ENCODE peak calls at places on chromosome 5, in seven cellular contexts. A, V, C, R, S, B and J are unnamed samples.

GRCh38 chr5:119058979-119059529 is 11.8 kb upstream of the DMXL1 start:
- DNase-seq in S (no peak), C (no peak), A (no peak), R (no peak), V (no peak), B (no peak), J (no peak)

GRCh38 chr5:8577792-8578191 is 708.8 kb downstream of the MTRR start:
- DNase-seq in A (peak), B (no peak), S (no peak), V (no peak), R (no peak), C (no peak), J (no peak)

GRCh38 chr5:81852277-81853004 is 101.5 kb upstream of the SSBP2 start:
- DNase-seq in S (peak), R (peak), A (peak), B (peak), C (no peak), V (no peak), J (peak)

GRCh38 chr5:89929834-89930233 is 479.7 kb downstream of the CETN3 start:
- DNase-seq in B (no peak), R (no peak), V (no peak), C (no peak), S (no peak), A (peak), J (no peak)

GRCh38 chr5:157351386-157352089 is 85.6 kb downstream of the CYFIP2 start:
- DNase-seq in B (no peak), C (no peak), V (no peak), A (no peak), S (no peak), R (no peak), J (no peak)

GRCh38 chr5:95730730-95731570 is at the start of gene RHOBTB3:
- DNase-seq in R (peak), S (peak), V (no peak), A (peak), B (peak), C (peak), J (peak)

GRCh38 chr5:84383816-84384603 is 670 bp downstream of the EDIL3 start:
- DNase-seq in A (peak), C (peak), R (peak), S (peak), V (no peak), B (peak), J (no peak)

GRCh38 chr5:31235381-31235780 is 41.9 kb downstream of the CDH6 start:
- DNase-seq in C (no peak), B (no peak), A (no peak), V (no peak), R (no peak), S (no peak), J (no peak)

GRCh38 chr5:66209794-66210193 is 65.7 kb downstream of the SREK1 start:
- DNase-seq in B (no peak), C (no peak), V (no peak), S (no peak), R (no peak), A (peak), J (no peak)

GRCh38 chr5:122390107-122390506 is 78.1 kb downstream of the SNCAIP start:
- DNase-seq in R (no peak), B (no peak), C (no peak), V (no peak), A (no peak), S (no peak), J (no peak)

GRCh38 chr5:90096415-90097081 is 313.0 kb downstream of the CETN3 start:
- DNase-seq in S (no peak), V (no peak), R (no peak), A (peak), C (no peak), B (no peak), J (no peak)

GRCh38 chr5:132998553-132998952 is 27.8 kb downstream of the ZCCHC10 start:
- DNase-seq in V (no peak), C (no peak), R (no peak), A (no peak), B (no peak), S (no peak), J (no peak)

GRCh38 chr5:18379189-18379588 is 744.9 kb downstream of the TAF11L14 start:
- DNase-seq in A (no peak), B (no peak), R (no peak), S (no peak), C (no peak), V (no peak), J (no peak)

GRCh38 chr5:97047076-97047475 is 95.3 kb downstream of the LIX1 start:
- DNase-seq in S (no peak), A (no peak), R (no peak), V (no peak), B (no peak), C (no peak), J (no peak)

GRCh38 chr5:161757223-161757622 is 71.7 kb downstream of the GABRA6 start:
- DNase-seq in C (no peak), R (no peak), B (no peak), V (no peak), S (no peak), A (no peak), J (no peak)

GRCh38 chr5:75510836-75511434 is 494 bp downstream of the CERT1 start:
- DNase-seq in C (peak), V (peak), R (peak), B (peak), A (peak), S (peak), J (peak)

GRCh38 chr5:40429258-40430111 is 250.2 kb upstream of the PTGER4 start:
- DNase-seq in A (peak), B (no peak), S (no peak), R (no peak), C (no peak), V (no peak), J (peak)

GRCh38 chr5:103645816-103646215 is 83.2 kb upstream of the NUDT12 start:
- DNase-seq in B (no peak), S (no peak), V (no peak), R (no peak), C (no peak), A (no peak), J (no peak)

GRCh38 chr5:150778103-150778516 is 447 bp upstream of the SMIM3 start:
- DNase-seq in B (no peak), R (no peak), V (no peak), A (peak), S (no peak), C (no peak), J (no peak)

GRCh38 chr5:150778517-150779396 is at the start of gene SMIM3:
- DNase-seq in A (peak), R (peak), S (peak), B (peak), V (peak), C (no peak), J (no peak)

GRCh38 chr5:150779397-150780179 is 1.0 kb downstream of the SMIM3 start:
- DNase-seq in S (no peak), C (no peak), A (peak), V (no peak), R (peak), B (no peak), J (peak)

GRCh38 chr5:150780180-150780692 is 1.7 kb downstream of the SMIM3 start:
- DNase-seq in C (no peak), B (no peak), S (no peak), A (peak), V (no peak), R (no peak), J (no peak)

GRCh38 chr5:150777685-150778084 is 872 bp upstream of the SMIM3 start:
- DNase-seq in S (no peak), B (no peak), A (peak), C (no peak), V (no peak), R (no peak), J (no peak)
- H3K27ac ChIP-seq in S (no peak), B (peak), A (peak), C (no peak), V (no peak), R (no peak), J (peak)

DNA sequence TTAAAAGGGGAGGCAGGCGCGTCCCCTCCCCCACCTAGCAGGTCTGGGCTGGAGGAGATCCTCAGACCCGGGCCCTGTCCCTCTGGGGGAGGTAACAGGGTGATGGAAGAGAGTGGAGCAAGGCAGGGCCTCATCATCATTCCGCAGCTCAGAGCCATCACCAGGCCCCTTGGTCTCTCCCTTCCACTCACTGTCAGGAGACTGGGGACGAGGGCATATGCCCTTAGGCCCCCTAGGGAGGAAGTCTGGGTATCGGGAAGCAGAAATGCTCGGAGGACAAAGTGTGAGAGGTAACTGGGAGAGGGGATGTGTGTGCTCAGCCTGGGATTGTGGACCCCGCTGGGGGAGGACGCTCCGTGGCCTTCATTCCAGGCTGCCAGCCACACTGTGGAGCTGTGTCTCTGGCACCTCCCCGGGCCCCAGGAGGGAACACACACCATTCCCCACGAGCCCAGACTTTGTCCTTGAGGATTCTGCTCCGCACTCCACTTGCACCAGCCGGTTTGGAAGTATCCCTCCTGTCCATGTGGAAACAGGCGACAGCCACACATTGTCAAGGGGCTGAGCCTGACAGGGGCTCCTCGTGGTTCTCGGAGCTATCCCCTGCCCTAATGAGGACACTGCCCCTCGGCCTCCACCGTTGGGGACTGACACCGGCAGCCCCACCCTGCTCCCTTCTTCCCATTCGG is 824 bp downstream of the REEP2 start:
- DNase-seq in S (no peak), A (no peak), B (peak), R (no peak), C (no peak), V (no peak), J (no peak)
- H3K27ac ChIP-seq in S (peak), A (no peak), B (no peak), R (no peak), C (peak), V (no peak), J (no peak)

DNA sequence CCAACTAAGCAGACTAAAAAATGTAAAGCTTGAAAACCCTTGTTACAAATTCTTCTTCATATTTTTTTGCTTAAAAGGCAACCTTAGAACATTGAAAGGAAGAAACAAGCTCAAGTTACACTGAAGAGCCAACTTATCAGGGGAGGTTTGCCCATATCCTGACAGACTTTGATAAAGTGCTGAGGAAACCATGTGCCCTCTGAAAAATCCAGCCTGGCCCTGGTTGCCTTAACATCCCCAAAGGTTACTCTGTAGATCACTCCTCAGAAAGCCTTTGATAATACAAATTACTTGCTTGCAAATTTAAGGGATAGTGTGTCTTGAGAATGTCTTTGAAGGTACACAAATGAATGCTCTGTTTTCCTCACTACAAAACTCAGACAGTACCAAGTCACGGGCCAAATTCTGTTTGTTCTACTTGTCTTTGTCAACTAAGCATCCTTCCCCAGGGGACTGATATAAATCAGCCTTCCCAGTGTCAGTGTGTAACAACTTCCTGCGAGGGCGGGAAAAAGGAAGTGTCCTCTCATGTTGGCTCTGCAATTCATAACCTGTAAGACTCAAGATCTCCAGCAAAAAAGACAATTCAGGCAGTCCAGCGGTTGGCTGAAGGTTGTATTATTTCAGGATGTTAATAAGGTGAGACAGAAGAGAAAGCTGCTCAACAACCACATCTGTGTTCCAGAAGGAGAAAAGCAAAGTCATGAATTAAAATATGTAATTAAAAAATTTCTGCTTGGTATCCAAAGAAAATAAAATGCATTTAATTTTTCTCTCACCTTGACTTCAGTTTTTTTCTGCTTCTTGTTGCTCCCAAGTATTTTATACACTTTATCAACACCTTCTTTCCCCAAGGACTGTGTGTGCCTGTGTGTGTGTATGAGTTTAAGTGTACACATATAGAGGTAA is 199.9 kb downstream of the PIK3R1 start:
- DNase-seq in S (no peak), A (no peak), B (no peak), C (no peak), R (no peak), V (no peak), J (no peak)
- H3K27ac ChIP-seq in S (no peak), A (no peak), B (no peak), C (no peak), R (no peak), V (no peak), J (no peak)

GRCh38 chr5:179716286-179716685 is 16.3 kb upstream of the MAML1 start:
- DNase-seq in B (no peak), S (no peak), V (no peak), R (no peak), C (no peak), A (peak), J (no peak)
- H3K27ac ChIP-seq in B (no peak), S (no peak), V (no peak), R (no peak), C (no peak), A (peak), J (no peak)

DNA sequence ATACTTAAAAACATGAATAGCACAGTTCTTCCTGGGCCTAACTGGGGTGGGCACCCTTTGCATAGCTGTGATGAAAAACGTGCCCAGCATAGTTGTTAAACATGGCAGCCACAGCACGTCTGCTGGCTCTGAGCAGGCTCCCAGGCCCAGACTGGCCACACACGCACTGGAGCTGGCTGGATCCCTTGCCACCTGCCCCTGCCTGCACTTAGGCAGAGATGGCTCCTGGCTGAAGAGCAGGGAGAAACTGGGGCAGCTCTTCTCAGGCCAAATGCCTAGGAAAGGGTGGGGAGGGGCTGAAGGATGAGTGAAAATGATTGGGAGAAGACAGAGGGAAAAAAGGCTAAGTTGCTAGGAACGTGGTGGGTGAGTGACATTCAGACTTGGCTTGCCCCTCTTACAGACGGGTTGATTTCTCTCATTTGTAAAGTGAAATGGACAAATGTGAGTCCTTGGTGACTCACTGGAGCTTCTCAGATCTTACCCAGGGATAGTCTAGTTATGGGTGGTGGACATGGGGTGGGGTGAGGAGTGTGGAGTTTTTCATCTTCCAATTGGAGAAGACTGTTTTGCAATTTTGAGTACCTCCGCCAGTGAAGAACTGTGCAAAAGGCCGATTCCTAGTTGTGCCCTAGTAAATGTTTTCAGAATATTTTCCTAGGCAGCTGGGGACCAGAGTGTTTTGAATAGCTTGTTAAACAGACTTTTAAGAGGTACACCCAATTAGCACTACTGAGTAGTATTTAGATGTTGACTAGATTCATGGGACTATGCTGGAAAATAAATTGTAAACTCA is 42.4 kb downstream of the TRIO start:
- DNase-seq in A (peak), C (no peak), S (peak), R (no peak), V (no peak), B (no peak), J (peak)
- H3K27ac ChIP-seq in A (peak), C (peak), S (no peak), R (no peak), V (no peak), B (peak), J (peak)